ENCODE peak calls at places on chromosomes 12 and 14, in four cellular contexts. U is H1, I is HepG2, L is K562. A is an unnamed sample.

GRCh38 chr12:70645494-70646317 is 8.5 kb upstream of the PTPRB start:
- DNase-seq in U (no peak), I (peak), L (peak), A (peak)

GRCh38 chr12:130576286-130576933 is 139.7 kb downstream of the RIMBP2 start:
- DNase-seq in U (no peak), I (no peak), L (no peak), A (no peak)

GRCh38 chr12:77572371-77572770 is 258.3 kb upstream of the NAV3 start:
- DNase-seq in U (no peak), I (no peak), L (no peak), A (no peak)

GRCh38 chr12:76947270-76947669 is 68.5 kb upstream of the CSRP2 start:
- DNase-seq in U (no peak), I (no peak), L (no peak), A (no peak)

GRCh38 chr14:93619176-93619793 is 169.0 kb downstream of the PRIMA1 start:
- DNase-seq in U (no peak), I (peak), L (peak), A (peak)

GRCh38 chr14:100748403-100748802 is 21.7 kb downstream of the DLK1 start:
- DNase-seq in U (no peak), I (no peak), L (no peak), A (no peak)

GRCh38 chr12:59929091-59929490 is 333.3 kb downstream of the SLC16A7 start:
- DNase-seq in U (no peak), I (no peak), L (no peak), A (peak)

GRCh38 chr14:30129795-30130194 is 202.1 kb upstream of the PRKD1 start:
- DNase-seq in U (peak), I (no peak), L (no peak), A (no peak)

GRCh38 chr12:111753144-111753881 is 13.4 kb upstream of the ALDH2 start:
- DNase-seq in U (peak), I (peak), L (peak), A (peak)

GRCh38 chr12:121573949-121574520 is 6.8 kb downstream of the KDM2B start:
- DNase-seq in U (no peak), I (no peak), L (no peak), A (no peak)

GRCh38 chr14:32708134-32708533 is 230.5 kb upstream of the NPAS3 start:
- DNase-seq in U (no peak), I (no peak), L (no peak), A (no peak)

GRCh38 chr14:101732128-101732527 is 29.4 kb upstream of the PPP2R5C start:
- DNase-seq in U (no peak), I (no peak), L (peak), A (no peak)

GRCh38 chr12:103495783-103496456 is at the start of gene C12orf42:
- DNase-seq in U (peak), I (no peak), L (peak), A (peak)

GRCh38 chr12:68158427-68158826 is 1.1 kb downstream of the IFNG start:
- DNase-seq in U (no peak), I (no peak), L (peak), A (no peak)

GRCh38 chr14:88228519-88229236 is 94.4 kb downstream of the KCNK10 start:
- DNase-seq in U (no peak), I (no peak), L (no peak), A (no peak)

GRCh38 chr12:15770021-15770420 is 19.2 kb downstream of the EPS8 start:
- DNase-seq in U (no peak), I (no peak), L (no peak), A (no peak)

GRCh38 chr14:39005044-39005736 is 97.8 kb downstream of the SEC23A start:
- DNase-seq in U (no peak), I (no peak), L (peak), A (no peak)

GRCh38 chr12:127253797-127254196 is 1013.2 kb upstream of the TMEM132C start:
- DNase-seq in U (no peak), I (no peak), L (no peak), A (no peak)

GRCh38 chr12:46470039-46470627 is 97.6 kb upstream of the SLC38A2 start:
- DNase-seq in U (no peak), I (no peak), L (no peak), A (no peak)

GRCh38 chr12:93521225-93521854 is 51.1 kb upstream of the SOCS2 start:
- DNase-seq in U (no peak), I (no peak), L (no peak), A (no peak)

GRCh38 chr12:111747333-111747732 is 19.4 kb upstream of the ALDH2 start:
- DNase-seq in U (no peak), I (no peak), L (no peak), A (no peak)

GRCh38 chr14:68787235-68787727 is 5.6 kb downstream of the ZFP36L1 start:
- DNase-seq in U (no peak), I (no peak), L (peak), A (no peak)
- TF ChIP-seq KDM1A in U (no peak), I (no peak), L (no peak), A (no peak)

GRCh38 chr12:81949721-81950120 is 190.6 kb upstream of the PPFIA2 start:
- DNase-seq in U (no peak), I (no peak), L (no peak), A (no peak)

GRCh38 chr12:81950871-81951270 is 191.7 kb upstream of the PPFIA2 start:
- DNase-seq in U (no peak), I (no peak), L (no peak), A (no peak)

GRCh38 chr12:81953541-81953940 is 194.4 kb upstream of the PPFIA2 start:
- DNase-seq in U (no peak), I (no peak), L (no peak), A (no peak)
- TF ChIP-seq KDM1A in U (no peak), I (no peak), L (no peak), A (no peak)

DNA sequence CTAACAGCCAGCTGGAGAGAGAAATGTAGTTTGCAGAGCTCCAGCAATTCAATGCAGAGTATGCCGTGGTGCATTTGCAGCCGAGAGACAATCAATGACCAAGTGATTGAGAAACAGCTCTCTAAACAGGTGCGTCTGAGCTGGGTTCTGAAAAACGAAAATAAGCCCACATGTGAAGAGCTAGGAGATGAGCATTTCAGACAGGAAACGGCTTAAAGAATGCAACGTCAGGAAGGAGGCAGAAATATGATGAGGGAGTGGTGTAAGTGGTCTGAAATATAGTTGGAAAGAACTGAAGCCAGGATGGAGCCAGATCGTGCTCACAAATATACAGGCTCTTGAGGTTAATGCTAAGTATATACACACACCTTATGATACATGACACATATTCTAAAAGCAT is 2.5 kb upstream of the GARIN2 start:
- DNase-seq in U (no peak), I (no peak), L (no peak), A (no peak)
- TF ChIP-seq KDM1A in U (no peak), I (no peak), L (no peak), A (no peak)

GRCh38 chr14:67485501-67486095 is 2.9 kb downstream of the TMEM229B start:
- DNase-seq in U (no peak), I (no peak), L (peak), A (no peak)

GRCh38 chr14:67487332-67487731 is 1.2 kb downstream of the TMEM229B start:
- DNase-seq in U (no peak), I (no peak), L (no peak), A (no peak)

GRCh38 chr14:67486890-67487289 is 1.6 kb downstream of the TMEM229B start:
- DNase-seq in U (no peak), I (no peak), L (no peak), A (no peak)

GRCh38 chr14:67490201-67490600 is 1.7 kb upstream of the TMEM229B start:
- DNase-seq in U (no peak), I (no peak), L (no peak), A (no peak)

DNA sequence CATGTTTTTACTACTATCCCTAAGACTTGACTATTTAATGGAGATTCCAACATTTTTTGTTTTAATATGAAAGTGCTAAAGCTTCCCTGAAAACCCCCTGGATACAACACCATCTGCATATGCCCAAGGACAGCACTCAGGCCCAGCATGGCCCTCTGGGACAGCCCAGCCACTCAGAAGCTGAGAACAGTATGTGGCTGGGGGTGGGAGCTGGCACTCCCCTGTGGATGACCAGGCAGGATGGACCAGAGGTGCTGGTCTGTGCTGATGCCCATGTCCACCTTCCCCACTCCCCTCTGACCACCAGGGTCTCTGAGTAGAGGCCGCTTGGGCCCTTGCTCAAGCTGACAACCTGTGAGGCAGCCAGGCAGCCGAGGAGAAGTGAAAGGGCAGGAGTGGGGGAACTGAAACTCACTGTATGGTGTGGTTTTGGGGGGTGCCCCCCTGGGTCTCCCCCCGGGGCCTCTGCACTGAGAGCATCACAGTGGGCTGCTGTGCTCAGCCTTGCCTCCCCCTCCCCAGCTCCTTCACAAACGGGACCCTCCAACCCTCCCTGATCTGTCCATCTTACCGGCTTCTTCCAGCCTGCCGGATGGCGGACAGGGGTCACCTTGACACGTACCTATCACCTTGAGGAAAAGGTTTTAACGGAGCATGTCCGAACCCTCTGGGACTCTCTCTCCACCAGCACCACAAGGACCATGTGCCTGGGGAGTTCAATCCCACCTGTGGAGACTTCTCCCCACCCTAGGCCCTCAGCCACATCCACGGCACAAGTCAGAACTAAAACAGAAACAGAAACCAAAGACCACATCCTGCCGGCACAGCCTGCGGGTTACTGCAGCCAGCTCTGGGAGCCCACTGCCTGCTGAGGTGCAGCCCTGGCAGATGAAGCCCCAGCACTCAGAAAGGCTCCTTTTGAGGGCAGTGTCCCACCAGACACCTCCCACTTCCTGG is at the start of gene TMEM229B:
- DNase-seq in U (no peak), I (no peak), L (no peak), A (no peak)
- TF ChIP-seq KDM1A in U (no peak), I (no peak), L (no peak), A (no peak)

GRCh38 chr12:57631566-57632368 is 1.2 kb downstream of the B4GALNT1 start:
- DNase-seq in U (peak), I (no peak), L (no peak), A (no peak)
- TF ChIP-seq KDM1A in U (peak), I (no peak), L (no peak), A (no peak)